ENCODE peak calls at places on chromosomes 1 and 21, in four cellular contexts. I is IMR-90, L is H9, Z is H1. H is an unnamed sample. For H3K27me3, the result is how much of the 10 kb centered on the place peaks cover.

GRCh38 chr1:169103002-169103401 is 3.5 kb upstream of the ATP1B1 start:
- DNase-seq in I (no peak), L (no peak), Z (no peak), H (no peak)

GRCh38 chr1:178093958-178094751 is at the start of gene RASAL2:
- DNase-seq in I (peak), L (peak), Z (peak), H (peak)

GRCh38 chr1:23897083-23897482 is 16.1 kb downstream of the CNR2 start:
- DNase-seq in I (no peak), L (no peak), Z (no peak), H (no peak)

GRCh38 chr1:154818911-154819310 is 51.2 kb downstream of the KCNN3 start:
- DNase-seq in I (no peak), L (no peak), Z (no peak), H (no peak)

GRCh38 chr1:18945401-18945849 is 11.1 kb downstream of the IFFO2 start:
- DNase-seq in I (peak), L (peak), Z (peak), H (peak)

GRCh38 chr1:23930861-23931471 is 17.8 kb upstream of the CNR2 start:
- DNase-seq in I (peak), L (no peak), Z (no peak), H (peak)

GRCh38 chr1:215636258-215636965 is 69.3 kb downstream of the KCTD3 start:
- DNase-seq in I (peak), L (no peak), Z (no peak), H (no peak)

GRCh38 chr1:24705260-24706073 is 39.8 kb upstream of the CLIC4 start:
- DNase-seq in I (peak), L (peak), Z (peak), H (peak)

GRCh38 chr1:25065246-25066238 is 135.5 kb upstream of the RUNX3 start:
- DNase-seq in I (peak), L (no peak), Z (no peak), H (no peak)

GRCh38 chr1:36458910-36459309 is 5.3 kb downstream of the MRPS15 start:
- DNase-seq in I (no peak), L (no peak), Z (no peak), H (no peak)

GRCh38 chr1:170853302-170853701 is 82.0 kb upstream of the MROH9 start:
- DNase-seq in I (no peak), L (no peak), Z (no peak), H (no peak)

GRCh38 chr21:32283001-32283400 is 4.2 kb upstream of the MIS18A start:
- DNase-seq in I (no peak), L (no peak), Z (no peak), H (no peak)

GRCh38 chr1:8004803-8005573 is 21.1 kb downstream of the ERRFI1 start:
- DNase-seq in I (peak), L (no peak), Z (no peak), H (peak)

GRCh38 chr1:205576805-205577761 is 54.7 kb downstream of the ELK4 start:
- DNase-seq in I (no peak), L (peak), Z (no peak), H (no peak)

GRCh38 chr1:17148950-17149608 is 29.8 kb upstream of the PADI2 start:
- DNase-seq in I (no peak), L (no peak), Z (no peak), H (no peak)

GRCh38 chr1:5466487-5466886 is 525.7 kb downstream of the NPHP4 start:
- DNase-seq in I (no peak), L (no peak), Z (no peak), H (no peak)

GRCh38 chr1:34970829-34971228 is 14.3 kb downstream of the TMEM35B start:
- DNase-seq in I (no peak), L (peak), Z (no peak), H (no peak)

GRCh38 chr1:70966018-70966638 is 81.5 kb downstream of the PTGER3 start:
- DNase-seq in I (peak), L (no peak), Z (no peak), H (peak)

GRCh38 chr1:154474802-154475201 is 27.2 kb upstream of the TDRD10 start:
- DNase-seq in I (peak), L (no peak), Z (no peak), H (peak)

GRCh38 chr1:117568999-117569398 is 36.8 kb upstream of the TENT5C start:
- DNase-seq in I (no peak), L (no peak), Z (peak), H (no peak)

GRCh38 chr1:227729881-227730629 is 5.0 kb downstream of the JMJD4 start:
- DNase-seq in I (peak), L (peak), Z (peak), H (peak)

GRCh38 chr1:67544921-67545320 is 114.7 kb upstream of the SERBP1 start:
- DNase-seq in I (peak), L (no peak), Z (no peak), H (no peak)

GRCh38 chr1:233543338-233544255 is 70.3 kb upstream of the KCNK1 start:
- DNase-seq in I (peak), L (no peak), Z (no peak), H (peak)

GRCh38 chr1:227766015-227766634 is 30.9 kb downstream of the SNAP47 start:
- DNase-seq in I (peak), L (no peak), Z (no peak), H (no peak)

GRCh38 chr1:222047370-222047769 is 305.5 kb upstream of the DUSP10 start:
- DNase-seq in I (no peak), L (no peak), Z (no peak), H (peak)

GRCh38 chr1:38332649-38333310 is 286.2 kb upstream of the POU3F1 start:
- DNase-seq in I (no peak), L (no peak), Z (no peak), H (no peak)

GRCh38 chr1:4960336-4960735 is 305.9 kb downstream of the AJAP1 start:
- DNase-seq in I (no peak), L (no peak), Z (no peak), H (no peak)

GRCh38 chr1:196423612-196424011 is 184.6 kb downstream of the KCNT2 start:
- DNase-seq in I (peak), L (no peak), Z (no peak), H (no peak)

GRCh38 chr21:25872271-25872670 is 137.5 kb downstream of the GABPA start:
- DNase-seq in I (no peak), L (peak), Z (peak), H (no peak)

GRCh38 chr1:174000274-174000852 is 21.8 kb downstream of the RC3H1 start:
- DNase-seq in I (peak), L (no peak), Z (no peak), H (no peak)

GRCh38 chr1:114156538-114157274 is 3.0 kb upstream of the SYT6 start:
- DNase-seq in I (no peak), L (no peak), Z (no peak), H (no peak)

GRCh38 chr1:29383972-29384371 is 147.7 kb downstream of the PTPRU start:
- DNase-seq in I (peak), L (no peak), Z (no peak), H (no peak)

GRCh38 chr1:109259674-109260557 is 10.6 kb downstream of the CELSR2 start:
- DNase-seq in I (no peak), L (no peak), Z (no peak), H (no peak)

GRCh38 chr1:47189844-47190562 is at the start of gene PDZK1IP1:
- DNase-seq in I (peak), L (peak), Z (peak), H (peak)

GRCh38 chr1:198157847-198158765 is 1.3 kb downstream of the NEK7 start:
- DNase-seq in I (peak), L (peak), Z (no peak), H (no peak)

GRCh38 chr1:21239181-21239580 is 51.1 kb downstream of the ECE1 start:
- DNase-seq in I (peak), L (no peak), Z (no peak), H (no peak)

GRCh38 chr1:8814870-8815269 is 2.6 kb downstream of the RERE start:
- DNase-seq in I (no peak), L (no peak), Z (no peak), H (peak)

DNA sequence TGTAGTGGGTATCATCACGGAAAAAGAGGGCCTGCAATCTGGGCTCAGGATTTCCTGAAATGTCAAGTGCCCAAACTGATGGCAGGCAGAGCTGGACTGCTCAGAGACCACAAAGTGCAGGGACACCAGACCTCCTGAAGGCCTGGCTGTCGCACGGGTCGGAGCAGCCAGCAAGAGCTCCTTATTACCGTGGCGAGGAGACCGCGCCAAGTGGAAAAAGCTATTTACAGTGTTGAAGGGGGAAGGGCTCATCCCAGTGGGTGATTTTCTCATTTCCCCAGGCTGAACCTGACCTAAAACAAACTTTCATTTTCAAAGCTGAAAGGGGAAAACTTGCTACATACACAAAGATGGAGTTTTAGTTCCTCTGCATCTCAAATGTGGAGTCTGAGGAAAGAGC is 74.7 kb upstream of the JAK1 start:
- DNase-seq in I (no peak), L (no peak), Z (no peak), H (no peak)
- H3K9ac ChIP-seq in I (no peak), L (no peak), Z (no peak), H (no peak)

DNA sequence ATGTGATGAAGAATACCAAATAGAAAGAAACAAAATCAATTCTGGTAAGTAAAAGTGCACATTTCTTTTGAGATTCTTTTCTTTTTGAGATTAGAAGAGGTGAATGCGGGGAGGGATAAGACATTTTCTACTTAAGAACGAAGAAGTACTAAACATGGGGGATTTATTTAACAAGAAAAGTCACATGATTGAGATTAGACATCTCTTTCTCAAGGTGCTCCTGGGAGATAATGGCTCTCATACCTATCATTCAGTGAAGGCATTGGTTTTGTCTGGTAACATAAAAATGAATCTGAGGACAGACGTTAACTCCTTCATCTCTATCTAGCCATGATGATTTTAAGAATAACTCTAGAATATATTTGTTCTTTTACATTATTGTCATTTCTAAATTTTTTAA is 147.9 kb upstream of the SAMSN1 start:
- DNase-seq in I (no peak), L (no peak), Z (no peak), H (no peak)
- H3K27me3 ChIP-seq in I (under half), L (under half), Z (under half), H (under half)

DNA sequence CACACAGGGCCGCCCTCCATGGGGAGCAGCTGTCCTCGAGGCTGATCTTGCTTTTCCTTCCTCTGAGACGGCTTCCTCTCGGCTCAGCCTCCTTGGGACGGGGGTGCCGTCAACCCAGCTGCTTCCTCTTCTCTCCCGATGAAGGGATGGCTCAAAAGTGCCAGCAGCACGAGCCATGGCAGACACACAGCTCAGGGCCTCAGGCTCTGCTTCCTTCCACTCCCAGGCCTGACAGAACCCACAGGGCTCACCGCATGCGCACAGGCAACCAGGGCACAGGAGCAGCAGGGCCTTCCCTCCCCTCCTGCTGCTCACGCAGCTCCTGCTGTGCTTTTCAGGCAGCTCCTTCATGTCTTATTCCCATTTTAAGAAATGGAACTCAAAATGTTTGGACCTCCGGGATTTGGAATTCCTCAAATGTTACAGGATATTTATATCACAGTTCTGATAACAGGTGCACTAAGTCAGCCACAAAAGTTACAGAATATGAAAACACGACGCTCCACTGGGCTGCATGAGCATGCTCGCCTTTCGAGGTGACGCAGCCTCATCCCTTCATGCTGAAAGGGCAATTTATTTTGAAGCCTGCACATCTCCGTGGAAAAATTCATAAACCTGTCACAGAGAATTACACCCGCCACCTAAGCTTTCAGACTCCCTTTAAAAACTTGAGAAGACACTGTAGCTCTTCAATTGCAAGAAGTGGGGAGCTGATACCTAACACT is 84.4 kb downstream of the HSF2BP start:
- DNase-seq in I (no peak), L (no peak), Z (no peak), H (no peak)
- H3K4ac ChIP-seq in I (no peak), L (no peak), Z (no peak), H (no peak)

GRCh38 chr21:45408271-45408791 is 3.4 kb downstream of the COL18A1 start:
- DNase-seq in I (no peak), L (no peak), Z (no peak), H (no peak)
- H3K9ac ChIP-seq in I (no peak), L (no peak), Z (no peak), H (no peak)

DNA sequence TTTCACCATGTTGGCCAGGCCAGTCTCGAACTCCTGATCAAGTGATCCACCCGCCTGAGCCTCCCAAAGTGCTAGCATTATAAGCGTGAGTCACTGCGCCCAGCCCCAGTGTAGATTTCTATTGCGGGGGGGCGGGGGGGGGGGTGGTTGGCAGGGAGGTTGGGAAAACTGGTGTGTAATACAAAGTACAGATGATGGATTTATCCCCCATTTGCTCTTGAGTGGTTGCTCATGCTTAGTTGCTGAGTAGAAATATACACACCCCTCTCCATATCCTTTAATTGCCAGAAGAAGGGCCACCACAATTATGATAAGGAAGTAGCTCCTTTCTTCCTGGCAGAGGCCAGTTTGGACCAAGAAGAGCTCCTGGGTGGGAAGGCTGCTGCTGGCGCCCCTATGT is 55.1 kb downstream of the MRPL37 start:
- DNase-seq in I (peak), L (no peak), Z (no peak), H (peak)
- H3K27me3 ChIP-seq in I (under half), L (under half), Z (under half), H (under half)

GRCh38 chr1:59897165-59897564 is 29.4 kb downstream of the CYP2J2 start:
- DNase-seq in I (no peak), L (no peak), Z (no peak), H (no peak)
- H3K4ac ChIP-seq in I (no peak), L (no peak), Z (no peak), H (no peak)

GRCh38 chr1:211697356-211697755 is 21.9 kb upstream of the NEK2 start:
- DNase-seq in I (no peak), L (no peak), Z (no peak), H (no peak)
- H3K9ac ChIP-seq in I (no peak), L (no peak), Z (no peak), H (no peak)

DNA sequence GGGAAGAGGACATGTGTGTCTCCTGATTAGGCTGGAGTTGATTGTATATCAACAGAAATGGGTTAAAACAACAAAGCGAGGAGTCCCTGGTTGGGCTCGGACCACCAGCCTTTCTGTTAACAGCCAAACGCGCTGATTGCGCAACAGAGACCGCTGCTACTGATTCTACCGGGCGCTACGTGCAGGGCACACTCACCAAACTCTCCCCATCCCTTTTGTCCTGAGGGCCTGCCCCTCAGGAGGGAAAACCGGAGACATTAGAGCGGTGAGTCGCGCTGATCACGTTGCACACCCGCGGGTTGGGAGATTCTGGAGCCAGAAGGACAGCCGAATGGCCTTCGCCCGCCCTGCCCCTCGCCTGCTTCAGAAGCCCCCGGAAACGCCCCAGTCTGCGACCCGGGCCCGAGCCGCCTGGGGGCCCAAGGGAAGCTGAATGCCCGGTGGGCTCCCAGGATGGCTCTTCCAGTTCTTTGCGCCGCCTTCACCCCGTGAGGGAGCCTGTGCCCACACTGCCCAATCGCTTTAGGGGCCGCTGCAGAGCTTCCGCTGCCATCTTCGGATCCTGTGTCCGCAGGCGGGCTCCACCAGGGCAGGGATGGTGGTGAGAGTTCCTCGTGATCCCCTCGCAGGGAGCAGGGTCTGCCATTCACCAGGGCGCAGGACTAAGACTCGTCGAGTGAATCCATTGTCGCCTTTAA is 165.4 kb upstream of the NBPF11 start:
- DNase-seq in I (no peak), L (peak), Z (peak), H (no peak)
- H3K27me3 ChIP-seq in I (under half), L (under half), Z (under half), H (under half)

GRCh38 chr1:2203671-2204383 is 9.3 kb upstream of the FAAP20 start:
- DNase-seq in I (no peak), L (no peak), Z (no peak), H (no peak)
- H3K4ac ChIP-seq in I (peak), L (no peak), Z (peak), H (no peak)

DNA sequence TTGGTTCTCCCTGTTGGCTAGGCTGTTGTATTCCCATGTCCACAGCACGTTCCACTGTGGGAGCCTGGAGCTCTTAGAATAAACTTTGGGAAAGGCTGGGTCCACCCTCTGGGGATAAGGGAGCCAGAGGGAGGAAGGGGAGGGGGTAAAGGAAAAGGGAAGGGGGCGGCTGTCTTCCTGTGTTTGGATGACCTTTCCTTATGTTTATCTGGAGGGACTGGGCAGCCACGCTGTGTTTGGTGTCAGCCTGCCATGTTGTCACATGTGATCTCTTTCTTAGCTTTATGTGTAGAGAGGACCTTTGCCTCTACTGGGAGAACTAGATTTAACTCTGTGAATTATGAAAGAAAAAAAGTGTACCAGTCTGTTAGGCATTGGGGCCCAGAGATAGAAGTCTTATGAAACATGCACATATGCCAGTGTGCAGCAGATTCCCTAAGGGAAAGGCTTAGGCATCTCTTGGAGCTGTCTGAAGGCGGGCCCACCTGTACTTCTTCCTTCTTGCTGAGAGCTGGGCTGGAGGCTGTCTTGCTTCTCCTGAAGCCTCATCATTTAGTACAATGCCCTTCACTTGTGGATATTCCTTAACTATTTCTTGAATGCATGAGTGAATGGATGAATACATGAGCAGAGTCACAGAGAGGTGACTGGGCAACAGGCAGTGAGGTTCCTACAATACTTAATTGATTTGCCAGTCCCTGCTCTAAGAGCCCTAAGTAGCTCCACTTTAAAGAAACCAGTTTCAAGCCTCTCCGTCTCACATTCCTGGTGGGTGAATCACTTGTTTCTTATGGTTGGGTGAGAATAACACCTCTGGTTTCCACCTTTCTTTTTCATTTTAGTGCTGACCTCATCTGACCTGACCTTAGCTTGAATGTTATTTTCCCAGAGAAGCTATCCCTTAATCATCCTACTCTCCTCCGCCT is 62.5 kb upstream of the ARHGAP29 start:
- DNase-seq in I (peak), L (peak), Z (no peak), H (peak)
- H3K9ac ChIP-seq in I (no peak), L (no peak), Z (no peak), H (peak)